ENCODE peak calls at places on chromosomes 3 and 15, in four cellular contexts. A, H, S and X are unnamed samples.
A peak's percentile ranks its signal among the peaks of the same experiment; 100 is the strongest.

GRCh38 chr3:53858096-53858741 is 11.9 kb downstream of the IL17RB start:
- DNase-seq in S (no peak), A (no peak), H (no peak), X (no peak)

GRCh38 chr3:191051037-191051436 is 148.0 kb upstream of the OSTN start:
- DNase-seq in A (no peak), S (peak; percentile 27), H (no peak), X (peak; percentile 47)

GRCh38 chr15:48962662-48963523 is 826 bp downstream of the SHC4 start:
- DNase-seq in A (no peak), S (peak; percentile 39), H (no peak), X (peak; percentile 61)

GRCh38 chr3:14829811-14830210 is 11.0 kb downstream of the FGD5 start:
- DNase-seq in A (no peak), S (peak; percentile 53), H (no peak), X (no peak)

GRCh38 chr3:30620402-30621360 is 14.3 kb downstream of the TGFBR2 start:
- DNase-seq in A (no peak), H (no peak), S (no peak), X (no peak)

GRCh38 chr3:14305321-14305720 is 97.1 kb upstream of the SLC6A6 start:
- DNase-seq in H (no peak), A (no peak), S (no peak), X (no peak)

GRCh38 chr3:78857494-78858111 is 910.2 kb downstream of the ROBO1 start:
- DNase-seq in S (no peak), A (no peak), H (no peak), X (no peak)

GRCh38 chr3:145266368-145266767 is 894.6 kb downstream of the PLOD2 start:
- DNase-seq in A (no peak), S (no peak), H (no peak), X (no peak)

DNA sequence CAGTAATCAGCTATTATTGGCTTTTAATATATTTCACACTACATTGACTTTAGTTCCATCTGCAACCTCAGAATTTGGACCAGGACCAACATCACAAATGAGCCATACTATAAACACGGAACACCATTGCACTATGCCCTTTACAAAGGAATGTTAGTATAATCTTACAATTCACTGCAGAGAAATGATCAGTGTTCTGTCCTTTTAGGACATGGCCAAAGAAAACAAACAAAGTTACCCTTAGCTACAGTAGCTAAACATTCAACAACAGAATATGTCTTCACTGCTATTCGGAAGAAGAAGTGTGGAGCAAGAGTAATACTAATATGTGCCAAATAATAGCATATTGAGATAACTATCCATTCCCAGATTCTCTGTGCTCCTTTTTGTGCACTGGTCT is 90.4 kb downstream of the NAALADL2 start:
- DNase-seq in H (no peak), S (peak; percentile 94), A (no peak), X (peak; percentile 97)
- TF ChIP-seq FOS in H (no peak), S (peak; percentile 34), A (no peak), X (peak; percentile 65)

DNA sequence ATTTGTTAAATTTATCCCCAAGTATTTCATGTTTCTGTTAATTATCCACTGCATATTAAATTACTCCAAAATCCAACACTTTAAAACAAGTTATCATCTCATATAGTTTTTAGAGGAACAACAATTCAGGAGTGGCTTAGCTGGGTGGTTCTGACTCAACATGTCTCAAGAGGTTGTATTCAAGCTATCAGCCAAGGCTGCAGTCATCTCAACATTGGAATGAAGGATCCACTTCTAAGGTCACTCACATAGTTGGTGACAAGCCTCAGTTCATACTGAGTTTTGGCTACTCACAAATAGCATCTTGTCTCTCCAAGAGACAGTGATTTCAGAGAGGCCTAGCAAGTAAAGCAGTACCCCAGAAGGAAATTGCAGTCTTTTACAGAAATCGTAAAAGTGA is 134.7 kb downstream of the NR2E3 start:
- DNase-seq in H (no peak), A (no peak), S (no peak), X (peak; percentile 4)
- TF ChIP-seq FOS in H (no peak), A (no peak), S (no peak), X (no peak)

DNA sequence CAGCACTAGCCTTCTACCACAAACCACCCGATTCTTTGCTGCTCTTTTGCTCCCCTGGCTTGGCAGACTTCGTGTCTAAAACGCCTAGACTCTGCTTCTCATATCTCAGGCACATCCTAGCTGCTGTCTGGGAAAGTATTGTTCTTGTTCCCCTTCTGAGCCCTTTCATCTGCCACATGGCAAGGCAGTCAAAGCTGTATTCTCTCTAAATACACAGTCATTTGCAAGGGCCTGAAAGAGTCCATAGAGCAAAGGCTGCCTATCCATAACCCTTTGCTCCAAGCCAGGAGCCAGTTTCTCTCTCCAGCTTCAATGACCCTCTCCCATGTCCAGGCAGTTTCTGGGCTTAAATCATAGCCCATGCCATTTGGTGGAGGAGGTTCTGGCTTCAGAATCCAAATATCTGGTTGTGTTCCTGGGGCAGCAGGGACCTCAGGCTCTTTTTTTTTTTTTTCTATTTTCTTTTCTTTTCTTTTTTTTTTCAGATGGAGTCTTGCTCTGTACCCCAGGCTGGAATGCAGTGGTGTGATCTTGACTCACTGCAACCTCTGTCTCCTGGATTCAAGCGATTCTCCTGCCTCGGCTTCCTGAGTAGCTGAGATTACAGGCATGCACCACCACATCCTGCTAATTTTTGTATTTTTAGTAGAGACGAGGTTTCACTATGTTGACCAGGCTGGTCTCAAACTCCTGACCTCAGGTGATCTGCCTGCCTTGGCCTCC is 52.3 kb downstream of the CDC25A start:
- DNase-seq in A (no peak), S (no peak), H (no peak), X (peak; percentile 43)
- TF ChIP-seq FOS in A (no peak), S (no peak), H (no peak), X (no peak)

GRCh38 chr15:22844421-22845288 is 6.2 kb downstream of the NIPA2 start:
- DNase-seq in S (no peak), H (no peak), A (no peak), X (no peak)
- TF ChIP-seq FOS in S (no peak), H (no peak), A (no peak), X (no peak)